ENCODE peak calls at places on chromosome 10, in seven cellular contexts. V is GM12878, P is transverse colon, G is sigmoid colon, K is tibial nerve, I is ovary, M is A549. Q is an unnamed sample.

GRCh38 chr10:27601519-27601918 is 97.4 kb downstream of the RAB18 start:
- DNase-seq in I (no peak), M (no peak), G (no peak), P (no peak), K (no peak), V (no peak), Q (no peak)

GRCh38 chr10:97336942-97337719 is 2.6 kb upstream of the FRAT2 start:
- DNase-seq in I (peak), M (no peak), V (no peak), K (peak), G (no peak), P (peak), Q (peak)

GRCh38 chr10:87541114-87541513 is 36.4 kb downstream of the MINPP1 start:
- DNase-seq in P (no peak), K (no peak), G (no peak), V (no peak), M (peak), I (no peak), Q (no peak)

GRCh38 chr10:52213511-52213831 is 100.6 kb upstream of the DKK1 start:
- DNase-seq in K (no peak), G (no peak), M (no peak), V (no peak), I (peak), P (no peak), Q (no peak)

GRCh38 chr10:13904053-13904452 is 317.3 kb downstream of the PRPF18 start:
- DNase-seq in P (no peak), M (no peak), V (no peak), I (no peak), G (no peak), K (no peak), Q (no peak)

GRCh38 chr10:123642697-123643096 is 23.5 kb upstream of the GPR26 start:
- DNase-seq in K (no peak), G (no peak), P (peak), V (no peak), I (no peak), M (peak), Q (peak)

GRCh38 chr10:98238391-98238790 is 29.6 kb downstream of the LOXL4 start:
- DNase-seq in K (no peak), V (no peak), P (no peak), M (no peak), G (no peak), I (no peak), Q (no peak)

GRCh38 chr10:119417852-119418251 is 124.7 kb downstream of the RGS10 start:
- DNase-seq in V (no peak), M (no peak), K (no peak), G (no peak), I (no peak), P (no peak), Q (no peak)

GRCh38 chr10:63115732-63116383 is 17.3 kb upstream of the NRBF2 start:
- DNase-seq in M (peak), K (peak), G (peak), P (peak), V (no peak), I (peak), Q (peak)

GRCh38 chr10:49375611-49376010 is 20.3 kb downstream of the DRGX start:
- DNase-seq in I (no peak), V (no peak), K (no peak), G (no peak), M (no peak), P (no peak), Q (no peak)

GRCh38 chr10:58967551-58968418 is 208.7 kb upstream of the PHYHIPL start:
- DNase-seq in P (no peak), M (peak), K (no peak), I (no peak), G (no peak), V (no peak), Q (peak)

GRCh38 chr10:122457934-122458333 is 3.4 kb upstream of the HTRA1 start:
- DNase-seq in M (no peak), V (no peak), I (no peak), G (no peak), P (no peak), K (no peak), Q (no peak)

GRCh38 chr10:74543276-74543675 is 283.1 kb upstream of the KAT6B start:
- DNase-seq in I (no peak), P (no peak), V (no peak), M (no peak), K (no peak), G (no peak), Q (no peak)

DNA sequence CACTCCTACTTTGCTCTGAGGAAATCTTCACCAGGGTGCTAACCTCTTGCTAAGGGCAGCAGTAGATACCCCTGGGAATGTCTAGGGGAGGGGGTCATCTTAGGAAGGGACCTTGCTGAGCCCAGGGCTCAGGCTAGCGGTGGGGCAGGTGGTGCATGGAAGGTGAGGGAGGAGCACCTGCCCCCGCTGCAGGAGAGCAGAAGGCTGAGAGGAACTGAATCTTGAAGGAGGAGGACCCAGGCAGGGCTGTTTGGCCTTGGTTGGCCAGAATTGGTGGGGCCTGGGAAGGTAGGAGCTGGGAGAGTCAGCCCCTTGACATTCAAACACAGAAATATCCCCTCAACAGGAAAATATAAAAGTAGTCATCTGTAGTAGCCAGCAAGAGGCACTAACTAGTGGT is 7.0 kb downstream of the CALHM3 start:
- DNase-seq in I (no peak), G (no peak), V (no peak), P (peak), M (no peak), K (no peak), Q (no peak)
- H3K27ac ChIP-seq in I (no peak), G (no peak), V (peak), P (peak), M (peak), K (peak), Q (peak)

DNA sequence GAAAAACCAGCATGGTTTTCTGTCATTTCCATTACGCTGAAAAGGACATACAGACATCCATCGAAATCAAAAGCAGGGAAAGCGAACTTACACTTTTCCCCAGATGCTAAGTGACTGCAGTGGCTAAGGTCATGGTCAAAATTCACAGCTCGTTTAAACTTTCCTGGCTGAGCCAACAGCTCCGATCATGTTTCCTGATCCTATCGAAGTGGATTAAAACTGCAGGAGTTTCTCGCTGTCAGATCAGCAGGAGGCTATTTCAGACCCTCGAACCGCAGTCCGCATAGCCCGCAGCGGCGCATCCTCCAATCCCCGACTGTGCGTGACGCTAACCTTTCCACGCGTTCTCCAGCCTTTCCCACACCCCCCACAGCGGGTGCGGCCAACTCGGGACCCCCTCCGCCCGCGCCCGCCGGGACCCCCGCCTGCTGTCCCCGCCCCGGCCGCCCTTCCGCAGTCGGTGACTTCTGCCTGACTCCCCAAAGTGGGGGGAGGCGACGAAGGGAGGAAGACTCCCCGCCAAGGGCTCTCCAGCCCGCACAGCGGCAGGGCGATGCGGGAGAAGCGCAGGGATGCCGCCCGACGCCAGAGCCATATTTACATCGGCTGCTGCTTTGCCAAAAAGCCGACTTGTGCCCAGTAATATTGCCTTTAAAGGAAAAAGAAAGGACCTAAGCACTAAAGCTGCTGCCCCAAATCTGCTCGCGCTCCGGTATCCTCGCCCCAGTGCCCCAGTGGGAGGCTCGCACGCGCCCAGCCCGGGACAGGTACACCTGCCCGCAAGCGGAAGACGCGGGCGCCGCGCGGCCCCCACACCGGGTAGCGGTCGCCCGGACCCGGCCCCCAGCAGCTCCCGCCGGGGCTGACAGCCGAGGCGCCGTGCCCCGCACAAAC is 1.2 kb downstream of the PIP4K2A start:
- DNase-seq in K (peak), I (peak), P (peak), V (no peak), M (no peak), G (no peak), Q (peak)
- TF ChIP-seq EP300 in K (no peak), I (no peak), P (no peak), V (no peak), M (no peak), G (no peak), Q (no peak)

DNA sequence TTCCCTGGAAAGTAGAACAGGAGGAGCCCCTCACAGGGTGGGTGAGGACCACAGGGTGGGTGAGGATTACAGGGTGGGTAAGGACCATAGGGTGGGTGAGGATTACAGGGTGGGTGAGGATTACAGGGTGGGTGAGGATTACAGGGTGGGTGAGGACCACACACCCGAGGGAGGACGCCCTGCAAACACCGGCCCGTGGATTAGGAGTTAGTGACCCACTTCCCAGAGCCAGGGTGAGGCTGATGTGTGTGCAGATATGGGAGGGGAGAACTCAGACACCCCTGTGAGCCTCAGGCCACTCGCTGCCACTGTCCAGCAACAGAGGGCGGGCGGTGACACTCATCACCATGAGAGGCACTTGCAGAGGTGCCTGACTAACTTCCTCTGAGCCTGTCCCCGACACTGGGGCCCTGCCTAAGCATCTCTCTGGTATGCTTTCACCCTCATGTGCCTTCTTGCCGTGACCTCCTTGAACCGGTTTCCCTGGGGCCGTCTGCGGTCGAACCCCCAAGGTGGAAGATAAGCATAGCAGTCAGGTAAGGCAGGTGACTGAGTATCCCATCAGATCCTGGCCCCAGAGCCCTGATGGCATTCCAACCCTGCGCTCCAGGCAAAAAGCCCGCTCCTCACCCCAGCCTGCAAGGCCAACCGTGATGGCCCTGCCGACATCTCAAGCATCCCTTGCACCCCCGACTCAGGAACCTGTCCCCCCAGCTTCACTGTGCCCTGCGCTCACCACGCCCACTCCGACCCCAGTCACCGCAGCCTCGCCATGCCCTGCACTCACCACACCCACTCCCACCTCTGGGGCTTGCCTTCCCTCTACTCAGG is 74.1 kb downstream of the FAM53B start:
- DNase-seq in G (no peak), I (no peak), K (no peak), P (no peak), V (no peak), M (no peak), Q (no peak)
- H3K27ac ChIP-seq in G (no peak), I (no peak), K (peak), P (no peak), V (no peak), M (no peak), Q (no peak)

DNA sequence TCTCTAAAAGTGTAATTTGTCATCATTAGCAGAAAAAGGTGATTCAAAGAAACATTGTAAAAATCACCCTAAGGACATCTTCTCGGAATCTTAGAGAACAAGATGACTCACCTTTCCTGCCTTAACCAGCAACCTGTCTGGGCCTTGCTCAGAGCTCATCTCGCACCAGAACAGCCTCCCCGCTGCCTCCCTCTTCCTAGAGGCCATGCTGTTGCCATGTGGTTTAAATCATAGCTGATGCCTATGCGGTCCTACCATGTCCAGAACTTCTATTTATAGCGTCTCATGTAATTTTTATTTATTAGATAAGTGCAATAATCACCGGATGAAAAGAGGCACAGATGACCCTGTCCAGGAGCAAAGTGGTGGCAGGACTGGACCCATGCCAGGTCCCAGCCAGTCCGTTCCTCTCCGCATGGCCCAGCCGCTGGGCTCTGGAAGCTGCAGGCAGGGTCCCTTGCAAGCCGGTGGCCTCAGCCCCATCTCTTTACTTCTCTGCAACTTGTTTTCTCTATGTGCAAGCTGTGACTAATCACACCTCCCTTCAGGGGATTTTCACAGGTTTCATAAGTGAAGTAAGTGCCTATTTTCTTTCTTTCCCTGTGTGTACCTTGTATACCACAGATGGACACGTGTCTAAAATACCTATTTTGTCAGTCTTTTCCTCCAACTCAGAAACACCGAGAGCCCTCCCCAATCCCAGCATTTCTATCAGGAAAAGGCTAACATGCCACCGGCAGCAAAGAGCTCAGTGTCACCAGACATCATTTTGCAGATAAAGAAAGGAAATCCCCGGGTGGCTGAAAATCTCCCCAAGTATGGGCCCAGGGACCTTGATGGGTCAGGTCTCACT is 27.1 kb downstream of the KLF6 start:
- DNase-seq in I (no peak), P (no peak), K (no peak), M (no peak), G (no peak), V (peak), Q (no peak)
- TF ChIP-seq EP300 in I (no peak), P (no peak), K (no peak), M (no peak), G (no peak), V (peak), Q (no peak)

GRCh38 chr10:114902151-114902550 is 35.8 kb upstream of the TRUB1 start:
- DNase-seq in I (no peak), G (no peak), P (no peak), K (no peak), V (no peak), M (no peak), Q (no peak)
- H3K27ac ChIP-seq in I (no peak), G (no peak), P (no peak), K (no peak), V (no peak), M (no peak), Q (no peak)

GRCh38 chr10:132464256-132465192 is 67.5 kb downstream of the PWWP2B start:
- DNase-seq in G (peak), M (no peak), K (peak), V (no peak), P (peak), I (peak), Q (peak)
- TF ChIP-seq EP300 in G (no peak), M (no peak), K (peak), V (no peak), P (no peak), I (no peak), Q (peak)

GRCh38 chr10:50851884-50852671 is 33.3 kb downstream of the A1CF start:
- DNase-seq in V (no peak), K (no peak), I (no peak), M (no peak), P (no peak), G (no peak), Q (no peak)

GRCh38 chr10:50850576-50851340 is 34.7 kb downstream of the A1CF start:
- DNase-seq in I (no peak), V (no peak), P (no peak), K (no peak), M (no peak), G (no peak), Q (no peak)

DNA sequence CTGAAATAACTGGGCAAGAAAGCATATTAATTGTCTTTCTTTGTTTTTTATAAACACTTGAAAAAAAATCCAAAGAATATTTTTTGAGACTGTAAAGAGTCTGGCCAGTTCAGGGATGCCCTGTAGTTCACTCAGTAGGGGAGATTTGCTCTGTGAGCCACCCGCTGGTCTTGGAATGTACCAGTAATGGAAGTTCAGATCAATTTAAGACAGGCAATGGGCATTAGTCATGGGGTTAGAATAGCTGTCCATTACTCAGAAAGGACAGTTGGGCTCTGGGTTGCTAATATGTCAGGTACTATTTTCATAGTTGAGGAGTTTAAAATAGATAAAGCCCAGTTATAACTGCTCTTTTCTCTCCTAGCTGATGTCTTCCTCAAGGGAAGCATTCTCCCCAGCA is 38.7 kb downstream of the A1CF start:
- DNase-seq in V (no peak), G (no peak), K (no peak), P (no peak), M (peak), I (no peak), Q (no peak)
- H3K27ac ChIP-seq in V (no peak), G (no peak), K (no peak), P (no peak), M (no peak), I (no peak), Q (no peak)